ENCODE peak calls at places on chromosomes 7 and 10, in six cellular contexts. Y is lung, M is heart right ventricle, X is adrenal gland, B is left ventricle myocardium inferior, T is ovary. W is an unnamed sample. For H3K4me1, the result is how much of the 10 kb centered on the place peaks cover.

GRCh38 chr10:77451886-77452285 is 185.7 kb downstream of the KCNMA1 start:
- DNase-seq in Y (no peak), M (no peak), X (no peak), B (no peak), T (no peak), W (no peak)

GRCh38 chr7:424301-424935 is 95.2 kb downstream of the PDGFA start:
- DNase-seq in Y (no peak), M (no peak), X (no peak), B (no peak), T (no peak), W (no peak)

GRCh38 chr7:51357821-51358220 is 41.2 kb upstream of the COBL start:
- DNase-seq in Y (no peak), M (no peak), X (no peak), B (no peak), T (no peak), W (no peak)

GRCh38 chr7:136585954-136586670 is 282.3 kb upstream of the CHRM2 start:
- DNase-seq in Y (no peak), M (no peak), X (no peak), B (no peak), T (no peak), W (no peak)

GRCh38 chr7:39336457-39336856 is 229.7 kb upstream of the YAE1 start:
- DNase-seq in Y (no peak), M (no peak), X (no peak), B (no peak), T (no peak), W (no peak)

GRCh38 chr7:134031835-134032617 is 95.1 kb upstream of the LRGUK start:
- DNase-seq in Y (no peak), M (no peak), X (no peak), B (peak), T (no peak), W (no peak)

GRCh38 chr10:12333382-12334185 is 15.8 kb upstream of the CAMK1D start:
- DNase-seq in Y (peak), M (peak), X (peak), B (peak), T (peak), W (peak)

GRCh38 chr10:62414359-62414758 is 40.2 kb downstream of the ZNF365 start:
- DNase-seq in Y (no peak), M (no peak), X (no peak), B (no peak), T (no peak), W (no peak)

GRCh38 chr7:6558837-6559236 is 7.6 kb upstream of the GRID2IP start:
- DNase-seq in Y (no peak), M (no peak), X (peak), B (no peak), T (no peak), W (peak)

GRCh38 chr10:113960617-113961260 is 82.9 kb upstream of the ADRB1 start:
- DNase-seq in Y (peak), M (no peak), X (no peak), B (no peak), T (no peak), W (no peak)

GRCh38 chr10:132400041-132400546 is 3.1 kb downstream of the PWWP2B start:
- DNase-seq in Y (no peak), M (peak), X (peak), B (peak), T (no peak), W (no peak)

GRCh38 chr10:132403511-132404168 is 6.6 kb downstream of the PWWP2B start:
- DNase-seq in Y (no peak), M (no peak), X (peak), B (no peak), T (no peak), W (no peak)

GRCh38 chr10:132400547-132401151 is 3.6 kb downstream of the PWWP2B start:
- DNase-seq in Y (no peak), M (peak), X (peak), B (no peak), T (peak), W (no peak)

GRCh38 chr10:132402781-132403241 is 5.8 kb downstream of the PWWP2B start:
- DNase-seq in Y (no peak), M (no peak), X (peak), B (peak), T (peak), W (no peak)

DNA sequence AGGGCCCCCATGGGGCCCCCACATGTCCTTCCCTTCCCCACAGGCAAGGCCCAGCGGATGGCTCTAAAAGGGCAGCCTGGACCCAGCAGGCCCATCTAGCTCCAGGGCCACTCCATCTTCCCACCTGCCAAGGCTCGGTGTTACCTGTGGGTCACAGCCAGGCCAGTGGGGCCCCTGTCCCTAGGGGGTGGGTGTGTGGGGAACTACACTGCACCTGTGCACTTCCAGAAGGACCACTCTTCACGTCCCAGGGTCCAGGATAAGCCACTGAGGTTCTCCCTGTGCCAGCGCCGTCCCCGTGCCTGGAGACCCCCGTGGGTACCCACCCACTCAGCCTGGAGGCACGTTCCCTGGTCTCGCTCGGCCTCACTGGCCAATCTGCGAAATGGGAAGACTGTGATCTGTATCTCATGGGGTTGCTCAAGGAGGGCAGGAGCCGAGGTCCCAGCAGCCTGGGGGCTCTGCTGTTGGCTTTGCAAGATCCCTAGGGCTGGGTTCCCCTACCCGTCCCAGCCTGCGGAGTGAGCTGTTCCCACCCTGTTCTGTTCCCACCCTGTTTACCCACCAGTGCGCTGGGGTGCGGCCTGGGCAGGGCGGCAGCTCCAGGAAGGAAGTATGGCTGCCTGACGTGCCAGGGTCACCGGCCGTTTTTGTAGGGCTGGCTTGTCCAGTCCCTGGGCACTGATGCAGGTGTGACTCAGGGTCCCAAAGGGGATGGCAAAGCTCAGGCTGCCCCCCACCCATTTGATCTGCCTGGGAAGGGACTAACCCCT is 4.6 kb downstream of the PWWP2B start:
- DNase-seq in Y (no peak), M (no peak), X (peak), B (peak), T (peak), W (no peak)
- H3K4me1 ChIP-seq in Y (under half), M (under half), X (under half), B (half or more), T (under half), W (under half)

GRCh38 chr10:112614072-112614471 is 167.1 kb downstream of the VTI1A start:
- DNase-seq in Y (no peak), M (no peak), X (no peak), B (no peak), T (no peak), W (no peak)
- H3K4me3 ChIP-seq in Y (no peak), M (no peak), X (no peak), B (no peak), T (no peak), W (no peak)

DNA sequence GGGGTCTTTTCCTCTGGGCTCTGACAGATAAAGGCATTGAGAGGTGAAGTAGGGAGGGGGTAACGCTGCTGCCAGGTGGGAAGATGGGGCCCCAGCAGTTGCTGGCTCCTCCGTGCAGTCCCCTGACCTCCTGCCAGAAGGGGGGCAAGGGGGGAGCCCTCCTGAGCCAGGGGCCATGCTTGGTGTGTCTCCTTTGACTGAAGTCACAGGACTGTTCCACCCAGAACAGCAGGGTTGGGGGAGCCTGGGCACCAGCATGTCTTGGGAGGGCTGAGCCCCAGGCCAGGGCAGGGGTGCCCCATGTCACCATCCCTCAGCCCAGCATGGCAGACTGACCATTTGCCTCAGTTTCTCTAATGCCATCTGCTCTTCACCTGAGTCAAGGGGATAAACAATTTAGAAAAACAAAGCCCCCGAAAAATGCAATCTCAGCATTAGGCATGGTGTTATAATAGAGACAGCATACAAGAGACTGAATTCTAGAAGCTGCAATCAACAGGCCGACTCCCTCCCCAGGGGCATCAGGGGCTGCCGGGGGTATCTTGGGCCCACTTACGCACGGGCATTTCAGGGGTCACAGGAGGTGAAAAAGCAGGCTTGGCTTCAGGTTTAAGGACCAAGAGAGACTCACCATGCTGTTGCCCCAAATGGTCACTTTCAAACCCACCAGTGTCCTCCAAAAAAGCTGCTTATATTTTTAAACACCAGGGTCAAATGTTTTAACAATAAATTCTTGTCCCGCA is 108.6 kb upstream of the GPR26 start:
- DNase-seq in Y (no peak), M (no peak), X (no peak), B (no peak), T (no peak), W (no peak)
- H3K4me1 ChIP-seq in Y (under half), M (under half), X (under half), B (under half), T (under half), W (under half)

DNA sequence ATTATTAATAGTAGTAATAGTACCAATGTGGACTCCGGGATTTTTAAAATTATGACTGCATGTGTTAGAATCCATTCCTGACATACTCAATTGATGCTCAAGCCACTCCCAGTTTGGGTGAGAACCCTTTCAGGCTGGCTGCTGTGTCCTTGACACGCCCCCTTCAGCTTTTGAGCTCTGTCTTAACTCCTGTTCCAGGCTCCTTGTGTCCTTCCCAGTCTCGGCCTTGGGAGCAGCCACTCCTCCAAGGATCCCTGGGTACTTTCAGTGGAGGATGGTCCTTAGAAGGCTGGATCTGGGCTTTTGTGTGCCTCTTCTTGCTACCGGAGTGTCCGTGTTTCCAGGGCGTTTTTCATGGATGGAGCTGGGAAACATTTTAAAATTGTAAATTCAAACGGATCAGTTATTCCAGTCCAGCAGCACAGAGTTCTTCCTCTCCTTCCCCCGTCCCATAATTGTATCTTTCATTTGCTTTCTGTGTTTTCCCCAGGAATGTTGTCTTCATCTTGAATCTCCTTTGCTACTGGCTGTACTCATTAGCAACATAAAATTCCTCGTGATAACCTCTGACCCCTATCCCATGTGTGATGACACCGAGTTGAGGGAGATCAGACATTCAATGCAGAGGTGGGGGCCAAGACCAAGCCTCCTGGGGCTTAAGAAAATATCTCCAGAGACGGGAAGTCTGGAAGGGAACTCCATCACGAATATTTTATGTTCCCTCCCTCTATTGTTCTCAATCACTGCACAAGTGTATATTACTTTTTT is 40.0 kb upstream of the PFKFB3 start:
- DNase-seq in Y (no peak), M (no peak), X (peak), B (no peak), T (peak), W (peak)
- H3K4me3 ChIP-seq in Y (no peak), M (peak), X (no peak), B (peak), T (peak), W (peak)

GRCh38 chr10:125621052-125621451 is 61.9 kb downstream of the TEX36 start:
- DNase-seq in Y (no peak), M (no peak), X (no peak), B (no peak), T (no peak), W (no peak)
- H3K4me1 ChIP-seq in Y (under half), M (under half), X (under half), B (under half), T (under half), W (under half)

GRCh38 chr7:36279926-36280315 is 109.7 kb upstream of the ANLN start:
- DNase-seq in Y (no peak), M (no peak), X (no peak), B (no peak), T (no peak), W (no peak)

GRCh38 chr7:36280840-36281812 is 108.5 kb upstream of the ANLN start:
- DNase-seq in Y (no peak), M (peak), X (peak), B (peak), T (peak), W (peak)

GRCh38 chr7:36283171-36283570 is 106.5 kb upstream of the ANLN start:
- DNase-seq in Y (no peak), M (no peak), X (no peak), B (no peak), T (no peak), W (no peak)

GRCh38 chr7:36283711-36284130 is 105.9 kb upstream of the ANLN start:
- DNase-seq in Y (peak), M (peak), X (peak), B (peak), T (no peak), W (peak)

DNA sequence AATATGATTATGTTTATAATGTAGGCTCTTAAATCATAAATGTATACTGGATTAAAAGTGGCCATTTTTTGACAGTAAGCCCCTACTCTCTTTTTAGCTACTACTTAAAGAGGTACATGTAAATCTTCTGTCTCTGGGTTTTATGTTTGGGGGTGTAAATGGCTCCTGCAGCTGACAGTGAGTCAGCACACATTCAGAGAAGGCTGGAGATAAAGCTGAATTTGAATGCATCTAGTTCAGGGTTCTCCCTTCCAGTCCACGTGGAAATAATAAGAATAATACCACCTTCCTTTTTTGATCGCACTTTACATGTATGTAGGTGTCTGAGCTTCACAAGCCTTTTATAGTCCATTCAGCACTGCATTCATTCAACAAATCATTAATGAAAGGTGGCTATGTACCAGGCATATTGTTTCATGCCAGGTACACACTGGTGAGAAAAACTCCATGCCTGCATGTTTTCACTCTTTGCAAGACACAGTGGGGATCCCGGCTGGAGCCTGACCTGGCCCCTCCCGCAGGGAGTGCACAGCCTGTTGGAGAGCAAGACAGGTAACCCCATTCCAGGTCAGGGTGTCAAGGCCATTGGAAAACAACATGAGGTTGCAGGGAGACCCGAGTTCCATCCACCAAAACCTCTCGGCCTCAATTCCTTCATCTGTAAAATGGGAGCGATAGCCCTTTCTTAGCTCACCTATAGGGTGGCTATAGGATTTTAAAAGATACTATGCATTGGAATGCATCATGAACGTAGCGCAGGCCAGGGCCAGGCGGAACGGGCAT is 107.5 kb upstream of the ANLN start:
- DNase-seq in Y (no peak), M (no peak), X (no peak), B (no peak), T (no peak), W (no peak)
- H3K4me3 ChIP-seq in Y (no peak), M (no peak), X (no peak), B (no peak), T (no peak), W (no peak)

W was measured in testis.